ENCODE peak calls at places on chromosome 17, in four cellular contexts. One of them, this sample, is unnamed.

GRCh38 chr17:78822552-78822951 is 18.1 kb downstream of the USP36 start:
- DNase-seq in stimulated activated CD8-positive, alpha-beta memory T cell treated with anti-CD3 and anti-CD28 coated beads, Interleukin-4, amount 100 ng/mL, for 4 hours: no peak
- DNase-seq in GM06990: no peak
- DNase-seq in cardiac fibroblast: peak; percentile 80
- DNase-seq in this sample: no peak

GRCh38 chr17:75636381-75637142 is 3.3 kb downstream of the SMIM5 start:
- DNase-seq in cardiac fibroblast: no peak
- DNase-seq in GM06990: no peak
- DNase-seq in stimulated activated CD8-positive, alpha-beta memory T cell treated with anti-CD3 and anti-CD28 coated beads, Interleukin-4, amount 100 ng/mL, for 4 hours: no peak
- DNase-seq in this sample: no peak

GRCh38 chr17:37708616-37709212 is 36.1 kb downstream of the HNF1B start:
- DNase-seq in GM06990: no peak
- DNase-seq in cardiac fibroblast: no peak
- DNase-seq in stimulated activated CD8-positive, alpha-beta memory T cell treated with anti-CD3 and anti-CD28 coated beads, Interleukin-4, amount 100 ng/mL, for 4 hours: no peak
- DNase-seq in this sample: no peak

GRCh38 chr17:58755577-58756245 is at the start of gene PPM1E:
- DNase-seq in GM06990: peak; percentile 85
- DNase-seq in cardiac fibroblast: peak; percentile 35
- DNase-seq in stimulated activated CD8-positive, alpha-beta memory T cell treated with anti-CD3 and anti-CD28 coated beads, Interleukin-4, amount 100 ng/mL, for 4 hours: peak; percentile 4
- DNase-seq in this sample: peak; percentile 85

GRCh38 chr17:42337442-42337841 is 49.1 kb downstream of the STAT5A start:
- DNase-seq in GM06990: peak; percentile 68
- DNase-seq in cardiac fibroblast: peak; percentile 34
- DNase-seq in stimulated activated CD8-positive, alpha-beta memory T cell treated with anti-CD3 and anti-CD28 coated beads, Interleukin-4, amount 100 ng/mL, for 4 hours: no peak
- DNase-seq in this sample: no peak

GRCh38 chr17:2796164-2797140 is at the start of gene RAP1GAP2:
- DNase-seq in stimulated activated CD8-positive, alpha-beta memory T cell treated with anti-CD3 and anti-CD28 coated beads, Interleukin-4, amount 100 ng/mL, for 4 hours: peak; percentile 46
- DNase-seq in GM06990: peak; percentile 69
- DNase-seq in cardiac fibroblast: no peak
- DNase-seq in this sample: no peak

GRCh38 chr17:19285218-19285900 is 48.2 kb downstream of the EPN2 start:
- DNase-seq in stimulated activated CD8-positive, alpha-beta memory T cell treated with anti-CD3 and anti-CD28 coated beads, Interleukin-4, amount 100 ng/mL, for 4 hours: no peak
- DNase-seq in cardiac fibroblast: no peak
- DNase-seq in GM06990: no peak
- DNase-seq in this sample: no peak

GRCh38 chr17:57895382-57896060 is 45.7 kb upstream of the MRPS23 start:
- DNase-seq in cardiac fibroblast: no peak
- DNase-seq in GM06990: no peak
- DNase-seq in stimulated activated CD8-positive, alpha-beta memory T cell treated with anti-CD3 and anti-CD28 coated beads, Interleukin-4, amount 100 ng/mL, for 4 hours: no peak
- DNase-seq in this sample: no peak

GRCh38 chr17:416293-417206 is 63.9 kb upstream of the RPH3AL start:
- DNase-seq in cardiac fibroblast: no peak
- DNase-seq in stimulated activated CD8-positive, alpha-beta memory T cell treated with anti-CD3 and anti-CD28 coated beads, Interleukin-4, amount 100 ng/mL, for 4 hours: no peak
- DNase-seq in GM06990: peak; percentile 72
- DNase-seq in this sample: no peak

GRCh38 chr17:4375039-4375748 is 8.7 kb upstream of the UBE2G1 start:
- DNase-seq in cardiac fibroblast: no peak
- DNase-seq in stimulated activated CD8-positive, alpha-beta memory T cell treated with anti-CD3 and anti-CD28 coated beads, Interleukin-4, amount 100 ng/mL, for 4 hours: no peak
- DNase-seq in GM06990: peak; percentile 79
- DNase-seq in this sample: no peak

GRCh38 chr17:78967782-78968362 is 11.9 kb downstream of the LGALS3BP start:
- DNase-seq in GM06990: no peak
- DNase-seq in stimulated activated CD8-positive, alpha-beta memory T cell treated with anti-CD3 and anti-CD28 coated beads, Interleukin-4, amount 100 ng/mL, for 4 hours: no peak
- DNase-seq in cardiac fibroblast: no peak
- DNase-seq in this sample: no peak

GRCh38 chr17:79702071-79702470 is 28.7 kb upstream of the ENPP7 start:
- DNase-seq in GM06990: no peak
- DNase-seq in stimulated activated CD8-positive, alpha-beta memory T cell treated with anti-CD3 and anti-CD28 coated beads, Interleukin-4, amount 100 ng/mL, for 4 hours: no peak
- DNase-seq in cardiac fibroblast: no peak
- DNase-seq in this sample: no peak

GRCh38 chr17:45334231-45334630 is 17.4 kb upstream of the MAP3K14 start:
- DNase-seq in GM06990: peak; percentile 63
- DNase-seq in cardiac fibroblast: no peak
- DNase-seq in stimulated activated CD8-positive, alpha-beta memory T cell treated with anti-CD3 and anti-CD28 coated beads, Interleukin-4, amount 100 ng/mL, for 4 hours: no peak
- DNase-seq in this sample: no peak

GRCh38 chr17:83191388-83192160 is 112.2 kb downstream of the METRNL start:
- DNase-seq in GM06990: no peak
- DNase-seq in cardiac fibroblast: no peak
- DNase-seq in stimulated activated CD8-positive, alpha-beta memory T cell treated with anti-CD3 and anti-CD28 coated beads, Interleukin-4, amount 100 ng/mL, for 4 hours: no peak
- DNase-seq in this sample: no peak

GRCh38 chr17:21285164-21286065 is 904 bp downstream of the MAP2K3 start:
- DNase-seq in GM06990: no peak
- DNase-seq in stimulated activated CD8-positive, alpha-beta memory T cell treated with anti-CD3 and anti-CD28 coated beads, Interleukin-4, amount 100 ng/mL, for 4 hours: no peak
- DNase-seq in cardiac fibroblast: peak; percentile 72
- DNase-seq in this sample: no peak

GRCh38 chr17:57257213-57257873 is 1.0 kb downstream of the MSI2 start:
- DNase-seq in GM06990: no peak
- DNase-seq in cardiac fibroblast: peak; percentile 3
- DNase-seq in stimulated activated CD8-positive, alpha-beta memory T cell treated with anti-CD3 and anti-CD28 coated beads, Interleukin-4, amount 100 ng/mL, for 4 hours: no peak
- DNase-seq in this sample: no peak

GRCh38 chr17:61007980-61008379 is 330.3 kb downstream of the BCAS3 start:
- DNase-seq in stimulated activated CD8-positive, alpha-beta memory T cell treated with anti-CD3 and anti-CD28 coated beads, Interleukin-4, amount 100 ng/mL, for 4 hours: no peak
- DNase-seq in cardiac fibroblast: peak; percentile 49
- DNase-seq in GM06990: no peak
- DNase-seq in this sample: no peak

GRCh38 chr17:77375108-77375507 is 234.3 kb downstream of the SEC14L1 start:
- DNase-seq in stimulated activated CD8-positive, alpha-beta memory T cell treated with anti-CD3 and anti-CD28 coated beads, Interleukin-4, amount 100 ng/mL, for 4 hours: no peak
- DNase-seq in cardiac fibroblast: no peak
- DNase-seq in GM06990: no peak
- DNase-seq in this sample: no peak

GRCh38 chr17:75978938-75979704 is at the start of the genes ACOX1 and TEN1:
- DNase-seq in GM06990: peak; percentile 96
- DNase-seq in stimulated activated CD8-positive, alpha-beta memory T cell treated with anti-CD3 and anti-CD28 coated beads, Interleukin-4, amount 100 ng/mL, for 4 hours: peak; percentile 93
- DNase-seq in cardiac fibroblast: peak; percentile 97
- DNase-seq in this sample: peak; percentile 98

GRCh38 chr17:75238684-75239191 is 22.7 kb downstream of the GGA3 start:
- DNase-seq in GM06990: peak; percentile 49
- DNase-seq in cardiac fibroblast: peak; percentile 73
- DNase-seq in stimulated activated CD8-positive, alpha-beta memory T cell treated with anti-CD3 and anti-CD28 coated beads, Interleukin-4, amount 100 ng/mL, for 4 hours: no peak
- DNase-seq in this sample: peak; percentile 74

GRCh38 chr17:82204831-82205719 is 7.6 kb downstream of the CCDC57 start:
- DNase-seq in GM06990: no peak
- DNase-seq in cardiac fibroblast: peak; percentile 84
- DNase-seq in stimulated activated CD8-positive, alpha-beta memory T cell treated with anti-CD3 and anti-CD28 coated beads, Interleukin-4, amount 100 ng/mL, for 4 hours: no peak
- DNase-seq in this sample: no peak

GRCh38 chr17:15408803-15409202 is 58.6 kb downstream of the CDRT4 start:
- DNase-seq in cardiac fibroblast: no peak
- DNase-seq in GM06990: no peak
- DNase-seq in stimulated activated CD8-positive, alpha-beta memory T cell treated with anti-CD3 and anti-CD28 coated beads, Interleukin-4, amount 100 ng/mL, for 4 hours: no peak
- DNase-seq in this sample: no peak

GRCh38 chr17:49101054-49101534 is 31.5 kb upstream of the B4GALNT2 start:
- DNase-seq in GM06990: no peak
- DNase-seq in stimulated activated CD8-positive, alpha-beta memory T cell treated with anti-CD3 and anti-CD28 coated beads, Interleukin-4, amount 100 ng/mL, for 4 hours: no peak
- DNase-seq in cardiac fibroblast: peak; percentile 60
- DNase-seq in this sample: no peak

GRCh38 chr17:83050651-83051422 is 28.6 kb upstream of the METRNL start:
- DNase-seq in stimulated activated CD8-positive, alpha-beta memory T cell treated with anti-CD3 and anti-CD28 coated beads, Interleukin-4, amount 100 ng/mL, for 4 hours: no peak
- DNase-seq in GM06990: no peak
- DNase-seq in cardiac fibroblast: no peak
- DNase-seq in this sample: no peak

GRCh38 chr17:66951605-66951953 is 12.9 kb upstream of the CACNG4 start:
- DNase-seq in stimulated activated CD8-positive, alpha-beta memory T cell treated with anti-CD3 and anti-CD28 coated beads, Interleukin-4, amount 100 ng/mL, for 4 hours: no peak
- DNase-seq in GM06990: no peak
- DNase-seq in cardiac fibroblast: no peak
- DNase-seq in this sample: no peak

GRCh38 chr17:50867856-50868438 is 1.8 kb upstream of the TOB1 start:
- DNase-seq in GM06990: no peak
- DNase-seq in cardiac fibroblast: no peak
- DNase-seq in stimulated activated CD8-positive, alpha-beta memory T cell treated with anti-CD3 and anti-CD28 coated beads, Interleukin-4, amount 100 ng/mL, for 4 hours: no peak
- DNase-seq in this sample: no peak

GRCh38 chr17:40071720-40072480 is 9.1 kb downstream of the THRA start:
- DNase-seq in cardiac fibroblast: peak; percentile 26
- DNase-seq in GM06990: no peak
- DNase-seq in stimulated activated CD8-positive, alpha-beta memory T cell treated with anti-CD3 and anti-CD28 coated beads, Interleukin-4, amount 100 ng/mL, for 4 hours: no peak
- DNase-seq in this sample: no peak

GRCh38 chr17:46108120-46108519 is 85.1 kb downstream of the KANSL1 start:
- DNase-seq in stimulated activated CD8-positive, alpha-beta memory T cell treated with anti-CD3 and anti-CD28 coated beads, Interleukin-4, amount 100 ng/mL, for 4 hours: no peak
- DNase-seq in cardiac fibroblast: no peak
- DNase-seq in GM06990: no peak
- DNase-seq in this sample: no peak

GRCh38 chr17:43701318-43701743 is 39.6 kb upstream of the MEOX1 start:
- DNase-seq in GM06990: peak; percentile 56
- DNase-seq in cardiac fibroblast: peak; percentile 55
- DNase-seq in stimulated activated CD8-positive, alpha-beta memory T cell treated with anti-CD3 and anti-CD28 coated beads, Interleukin-4, amount 100 ng/mL, for 4 hours: peak; percentile 41
- DNase-seq in this sample: no peak

GRCh38 chr17:56973520-56973919 is 4.4 kb upstream of the SCPEP1 start:
- DNase-seq in stimulated activated CD8-positive, alpha-beta memory T cell treated with anti-CD3 and anti-CD28 coated beads, Interleukin-4, amount 100 ng/mL, for 4 hours: no peak
- DNase-seq in GM06990: no peak
- DNase-seq in cardiac fibroblast: peak; percentile 54
- DNase-seq in this sample: no peak

GRCh38 chr17:29665480-29665807 is 42.7 kb upstream of the CORO6 start:
- DNase-seq in stimulated activated CD8-positive, alpha-beta memory T cell treated with anti-CD3 and anti-CD28 coated beads, Interleukin-4, amount 100 ng/mL, for 4 hours: no peak
- DNase-seq in GM06990: no peak
- DNase-seq in cardiac fibroblast: no peak
- DNase-seq in this sample: no peak

GRCh38 chr17:39793473-39793872 is 55.7 kb downstream of the GRB7 start:
- DNase-seq in GM06990: no peak
- DNase-seq in stimulated activated CD8-positive, alpha-beta memory T cell treated with anti-CD3 and anti-CD28 coated beads, Interleukin-4, amount 100 ng/mL, for 4 hours: no peak
- DNase-seq in cardiac fibroblast: no peak
- DNase-seq in this sample: no peak

GRCh38 chr17:66347661-66348604 is 45.5 kb downstream of the PRKCA start:
- DNase-seq in stimulated activated CD8-positive, alpha-beta memory T cell treated with anti-CD3 and anti-CD28 coated beads, Interleukin-4, amount 100 ng/mL, for 4 hours: no peak
- DNase-seq in GM06990: no peak
- DNase-seq in cardiac fibroblast: peak; percentile 76
- DNase-seq in this sample: no peak

GRCh38 chr17:73492802-73493139 is 151.5 kb downstream of the SDK2 start:
- DNase-seq in cardiac fibroblast: no peak
- DNase-seq in GM06990: no peak
- DNase-seq in stimulated activated CD8-positive, alpha-beta memory T cell treated with anti-CD3 and anti-CD28 coated beads, Interleukin-4, amount 100 ng/mL, for 4 hours: no peak
- DNase-seq in this sample: no peak

This sample was measured in K562.